ENCODE peak calls at places on chromosomes 5 and 9, in eight cellular contexts. O is brain microvascular endothelial cell; I is HTR-8/SVneo; Y is prostate gland; F is hippocampal formation; P is NCI-H2081; X is GM23338; W is activated CD4-positive, alpha-beta T cell treated with anti-CD3 and anti-CD28 coated beads for 1 hour. A is an unnamed sample.
A peak's percentile ranks its signal among the peaks of the same experiment; 100 is the strongest.

GRCh38 chr5:108801776-108802175 is 54.1 kb downstream of the FER start:
- DNase-seq in O (peak; percentile 88), I (peak; percentile 44), Y (no peak), F (no peak), P (no peak), X (no peak), W (no peak), A (no peak)

GRCh38 chr5:65876970-65877369 is 49.4 kb upstream of the ERBIN start:
- DNase-seq in O (no peak), I (no peak), Y (no peak), F (no peak), P (no peak), X (no peak), W (no peak), A (no peak)

GRCh38 chr5:151451626-151452520 is 4.5 kb downstream of the SLC36A1 start:
- DNase-seq in O (peak; percentile 37), I (peak; percentile 17), Y (no peak), F (no peak), P (no peak), X (no peak), W (no peak), A (no peak)

GRCh38 chr5:134561871-134562296 is 36.4 kb downstream of the JADE2 start:
- DNase-seq in O (peak; percentile 56), I (no peak), Y (no peak), F (no peak), P (no peak), X (peak; percentile 57), W (no peak), A (peak; percentile 84)

GRCh38 chr5:78563621-78564020 is 85.0 kb downstream of the LHFPL2 start:
- DNase-seq in O (no peak), I (no peak), Y (no peak), F (no peak), P (no peak), X (no peak), W (no peak), A (no peak)

GRCh38 chr5:15463231-15463630 is 36.7 kb upstream of the FBXL7 start:
- DNase-seq in O (peak; percentile 13), I (no peak), Y (no peak), F (no peak), P (peak; percentile 13), X (peak; percentile 73), W (no peak), A (peak; percentile 59)

GRCh38 chr9:76932778-76933177 is 26.9 kb upstream of the PRUNE2 start:
- DNase-seq in O (no peak), I (no peak), Y (no peak), F (no peak), P (no peak), X (no peak), W (no peak), A (no peak)

GRCh38 chr5:41071975-41072374 is 833 bp upstream of the MROH2B start:
- DNase-seq in O (no peak), I (no peak), Y (no peak), F (no peak), P (no peak), X (no peak), W (no peak), A (no peak)

GRCh38 chr5:126723643-126724042 is 53.3 kb upstream of the LMNB1 start:
- DNase-seq in O (no peak), I (no peak), Y (no peak), F (no peak), P (no peak), X (no peak), W (no peak), A (no peak)

GRCh38 chr9:132172185-132172584 is 10.3 kb downstream of the NTNG2 start:
- DNase-seq in O (no peak), I (no peak), Y (no peak), F (no peak), P (no peak), X (no peak), W (no peak), A (no peak)

GRCh38 chr5:137808503-137809135 is 54.5 kb upstream of the HNRNPA0 start:
- DNase-seq in O (peak; percentile 13), I (no peak), Y (no peak), F (no peak), P (no peak), X (no peak), W (no peak), A (peak; percentile 65)